ENCODE peak calls at places on chromosomes 3 and 15, in eight cellular contexts. A, T, Y, I, C, D, J and L are unnamed samples.
A peak's percentile ranks its signal among the peaks of the same experiment; 100 is the strongest.

GRCh38 chr15:74545061-74545460 is 4.0 kb downstream of the ARID3B start:
- DNase-seq in A (no peak), T (no peak), Y (no peak), I (no peak), C (no peak), D (no peak), J (no peak), L (no peak)

GRCh38 chr3:171257251-171258179 is 202.7 kb downstream of the TNIK start:
- DNase-seq in A (no peak), T (no peak), Y (no peak), I (no peak), C (no peak), D (no peak), J (no peak), L (no peak)

GRCh38 chr15:49758456-49758855 is 137.6 kb downstream of the DTWD1 start:
- DNase-seq in A (no peak), T (no peak), Y (no peak), I (no peak), C (no peak), D (no peak), J (no peak), L (no peak)

GRCh38 chr3:39254806-39255449 is 24.9 kb downstream of the CX3CR1 start:
- DNase-seq in A (no peak), T (no peak), Y (no peak), I (no peak), C (no peak), D (no peak), J (no peak), L (no peak)

GRCh38 chr15:78950906-78951840 is 6.3 kb upstream of the CTSH start:
- DNase-seq in A (no peak), T (no peak), Y (no peak), I (no peak), C (no peak), D (no peak), J (no peak), L (no peak)

GRCh38 chr3:178263236-178263916 is 272.9 kb upstream of the KCNMB2 start:
- DNase-seq in A (no peak), T (no peak), Y (no peak), I (no peak), C (no peak), D (no peak), J (no peak), L (no peak)

GRCh38 chr3:877001-877400 is 215.8 kb upstream of the CNTN6 start:
- DNase-seq in A (no peak), T (no peak), Y (no peak), I (no peak), C (no peak), D (no peak), J (no peak), L (no peak)

GRCh38 chr3:96478496-96478895 is 335.9 kb upstream of the EPHA6 start:
- DNase-seq in A (no peak), T (no peak), Y (no peak), I (no peak), C (no peak), D (no peak), J (no peak), L (no peak)

GRCh38 chr3:43379343-43379742 is 93.0 kb downstream of the SNRK start:
- DNase-seq in A (no peak), T (no peak), Y (no peak), I (no peak), C (no peak), D (peak; percentile 80), J (no peak), L (no peak)

GRCh38 chr3:188780188-188781147 is 391.3 kb upstream of the TPRG1 start:
- DNase-seq in A (no peak), T (no peak), Y (no peak), I (no peak), C (no peak), D (peak; percentile 75), J (peak; percentile 52), L (no peak)

GRCh38 chr15:91790826-91791225 is 62.7 kb upstream of the SLCO3A1 start:
- DNase-seq in A (no peak), T (no peak), Y (no peak), I (no peak), C (no peak), D (no peak), J (no peak), L (no peak)

GRCh38 chr15:25067725-25068309 is 113.0 kb downstream of the SNRPN start:
- DNase-seq in A (peak; percentile 25), T (no peak), Y (no peak), I (no peak), C (no peak), D (no peak), J (no peak), L (no peak)
- H3K9me3 ChIP-seq in A (peaks cover 100% of the 10 kb centered on the region), T (peaks cover 100% of the 10 kb centered on the region), Y (peaks cover 92% of the 10 kb centered on the region), I (peaks cover 100% of the 10 kb centered on the region), C (peaks cover 64% of the 10 kb centered on the region), D (peaks cover 100% of the 10 kb centered on the region), J (peaks cover 98% of the 10 kb centered on the region), L (peaks cover 96% of the 10 kb centered on the region)

DNA sequence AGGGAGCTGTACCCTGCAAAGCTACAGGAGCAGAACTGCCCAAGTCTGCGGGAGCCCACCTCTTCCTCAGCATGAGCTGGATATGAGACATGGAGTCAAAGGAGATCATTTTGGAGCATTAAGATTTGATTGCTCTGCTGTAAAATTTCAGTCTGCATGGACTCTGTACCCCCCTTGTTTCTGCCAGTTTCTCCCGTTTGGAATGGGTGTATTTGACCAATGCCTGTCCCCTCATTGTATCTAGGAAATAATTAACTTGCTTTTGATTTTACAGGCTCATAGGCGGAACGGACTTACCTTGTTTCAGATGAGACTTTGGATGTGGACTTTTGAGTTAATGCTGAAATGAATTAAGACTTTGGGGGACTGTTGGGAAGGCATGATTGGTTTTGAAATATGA is 18.3 kb downstream of the RNF13 start:
- DNase-seq in A (no peak), T (no peak), Y (no peak), I (no peak), C (no peak), D (no peak), J (no peak), L (no peak)
- H3K9me3 ChIP-seq in A (peaks cover 9% of the 10 kb centered on the region), T (peaks cover 57% of the 10 kb centered on the region), Y (peaks cover 21% of the 10 kb centered on the region), I (peaks cover 9% of the 10 kb centered on the region), C (no peaks in the 10 kb centered on the region), D (peaks cover 25% of the 10 kb centered on the region), J (peaks cover 26% of the 10 kb centered on the region), L (peaks cover 34% of the 10 kb centered on the region)

GRCh38 chr3:38028621-38029361 is 651 bp downstream of the PLCD1 start:
- DNase-seq in A (peak; percentile 71), T (no peak), Y (no peak), I (no peak), C (no peak), D (peak; percentile 72), J (no peak), L (no peak)

GRCh38 chr3:38027466-38028465 is 1.7 kb downstream of the PLCD1 start:
- DNase-seq in A (peak; percentile 37), T (no peak), Y (no peak), I (no peak), C (no peak), D (no peak), J (no peak), L (no peak)

GRCh38 chr3:38031022-38031994 is 1.9 kb upstream of the PLCD1 start:
- DNase-seq in A (peak; percentile 89), T (peak; percentile 38), Y (peak; percentile 31), I (no peak), C (no peak), D (peak; percentile 90), J (peak; percentile 68), L (no peak)

GRCh38 chr3:38030126-38031021 is 932 bp upstream of the PLCD1 start:
- DNase-seq in A (peak; percentile 64), T (no peak), Y (no peak), I (no peak), C (no peak), D (peak; percentile 66), J (no peak), L (no peak)

GRCh38 chr3:38029400-38030125 is at the start of gene PLCD1:
- DNase-seq in A (peak; percentile 92), T (no peak), Y (no peak), I (no peak), C (peak; percentile 85), D (peak; percentile 95), J (peak; percentile 88), L (no peak)
- H3K9me3 ChIP-seq in A (no peaks in the 10 kb centered on the region), T (no peaks in the 10 kb centered on the region), Y (no peaks in the 10 kb centered on the region), I (no peaks in the 10 kb centered on the region), C (no peaks in the 10 kb centered on the region), D (no peaks in the 10 kb centered on the region), J (no peaks in the 10 kb centered on the region), L (no peaks in the 10 kb centered on the region)

DNA sequence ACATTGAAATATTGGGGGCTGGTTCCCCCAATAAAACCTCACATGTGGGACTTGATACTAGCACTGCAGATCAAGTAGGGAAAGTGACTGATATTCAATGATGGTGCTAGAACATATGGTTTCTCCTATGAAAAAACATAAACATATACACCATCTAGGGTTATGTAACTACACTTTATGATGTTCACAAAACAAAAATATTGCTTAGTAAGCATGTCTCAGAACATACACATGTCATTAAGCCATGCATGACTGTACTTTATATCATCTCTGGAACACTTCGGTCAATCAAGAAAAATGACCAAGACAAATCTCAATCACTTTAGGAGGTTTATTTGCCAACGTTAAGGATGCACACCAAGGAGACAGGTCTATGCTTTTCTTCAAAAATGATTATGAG is 57.4 kb downstream of the ZNF717 start:
- DNase-seq in A (no peak), T (no peak), Y (no peak), I (no peak), C (no peak), D (no peak), J (no peak), L (no peak)
- H3K9me3 ChIP-seq in A (peaks cover 75% of the 10 kb centered on the region), T (peaks cover 90% of the 10 kb centered on the region), Y (peaks cover 8% of the 10 kb centered on the region), I (peaks cover 68% of the 10 kb centered on the region), C (peaks cover 6% of the 10 kb centered on the region), D (peaks cover 91% of the 10 kb centered on the region), J (peaks cover 58% of the 10 kb centered on the region), L (no peaks in the 10 kb centered on the region)

DNA sequence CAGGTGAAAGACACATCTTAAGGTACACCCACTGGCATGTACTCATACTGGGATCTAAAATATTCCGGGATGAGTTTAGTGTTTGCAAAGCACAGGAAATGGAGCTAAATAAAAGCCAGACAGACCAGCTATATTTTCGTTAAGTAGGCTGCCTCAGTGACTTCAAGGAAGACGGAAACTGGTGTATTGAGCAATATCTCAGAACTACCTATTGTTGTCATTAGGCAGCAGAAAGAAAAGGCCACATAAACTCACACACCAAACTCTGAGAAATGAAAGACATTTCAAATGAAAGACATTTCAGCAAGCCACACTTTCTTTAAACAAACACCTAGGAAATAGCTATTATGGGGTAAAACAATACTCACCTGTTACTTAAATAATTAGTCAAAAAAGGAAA is 761.7 kb upstream of the SEMA6D start:
- DNase-seq in A (no peak), T (no peak), Y (no peak), I (no peak), C (no peak), D (no peak), J (no peak), L (no peak)
- H3K9me3 ChIP-seq in A (no peaks in the 10 kb centered on the region), T (no peaks in the 10 kb centered on the region), Y (peaks cover 25% of the 10 kb centered on the region), I (no peaks in the 10 kb centered on the region), C (no peaks in the 10 kb centered on the region), D (no peaks in the 10 kb centered on the region), J (no peaks in the 10 kb centered on the region), L (peaks cover 6% of the 10 kb centered on the region)